ENCODE peak calls at places on chromosomes 7 and 10, in five cellular contexts. N is cardiac fibroblast, Q is occipital lobe, T is caudate nucleus, D is LoVo. G is an unnamed sample.

GRCh38 chr7:104552102-104552501 is 223.7 kb downstream of the LHFPL3 start:
- DNase-seq in Q (no peak), D (peak; percentile 62), N (peak; percentile 2), T (no peak), G (no peak)

GRCh38 chr10:70461397-70462348 is 16.9 kb upstream of the PALD1 start:
- DNase-seq in N (peak; percentile 59), T (no peak), Q (peak; percentile 8), D (peak; percentile 61), G (peak; percentile 71)

GRCh38 chr7:105648561-105649401 is 67.5 kb upstream of the EFCAB10 start:
- DNase-seq in Q (no peak), T (no peak), N (no peak), D (peak; percentile 94), G (no peak)

GRCh38 chr10:51640120-51640819 is 59.1 kb downstream of the CSTF2T start:
- DNase-seq in D (no peak), T (no peak), Q (no peak), N (no peak), G (no peak)

GRCh38 chr7:36016648-36017047 is 136.4 kb upstream of the EEPD1 start:
- DNase-seq in D (no peak), Q (no peak), T (no peak), N (no peak), G (no peak)

GRCh38 chr10:61463035-61463909 is 10.1 kb upstream of the TMEM26 start:
- DNase-seq in Q (no peak), D (no peak), N (peak; percentile 86), T (no peak), G (no peak)

GRCh38 chr7:42617781-42618457 is 294.0 kb downstream of the C7orf25 start:
- DNase-seq in Q (no peak), T (no peak), D (no peak), N (peak; percentile 22), G (no peak)

GRCh38 chr7:88759216-88759955 is at the start of gene ZNF804B:
- DNase-seq in D (no peak), N (no peak), Q (peak; percentile 44), T (no peak), G (peak; percentile 18)

GRCh38 chr7:618539-619355 is 99.1 kb upstream of the PDGFA start:
- DNase-seq in N (no peak), D (no peak), Q (no peak), T (no peak), G (no peak)

G was measured in frontal cortex.